ENCODE peak calls at places on chromosome 13, in eight cellular contexts. Z is stimulated activated CD8-positive, alpha-beta memory T cell treated with anti-CD3 and anti-CD28 coated beads, Interleukin-7, amount 100 ng/mL, for 1 hour; A is nephron progenitor cell; I is CD8-positive, alpha-beta T cell; N is CD8-positive, alpha-beta memory T cell; B is hippocampal formation; W is mucosa of descending colon; T is activated gamma-delta T cell treated with Interleukin-2 at 50 U/mL for 16 hours. V is an unnamed sample.
A peak's percentile ranks its signal among the peaks of the same experiment; 100 is the strongest.

GRCh38 chr13:37365496-37365895 is 233.1 kb downstream of the POSTN start:
- DNase-seq in Z (no peak), A (no peak), I (no peak), N (no peak), B (no peak), W (no peak), T (no peak), V (peak; percentile 90)

GRCh38 chr13:40170091-40170490 is 496.4 kb downstream of the FOXO1 start:
- DNase-seq in Z (no peak), A (no peak), I (no peak), N (no peak), B (no peak), W (no peak), T (no peak), V (no peak)

GRCh38 chr13:34413538-34414210 is 528.4 kb upstream of the NBEA start:
- DNase-seq in Z (no peak), A (no peak), I (no peak), N (no peak), B (no peak), W (no peak), T (no peak), V (no peak)

GRCh38 chr13:113351514-113352026 is 12.4 kb downstream of the GRTP1 start:
- DNase-seq in Z (no peak), A (no peak), I (no peak), N (no peak), B (no peak), W (no peak), T (no peak), V (no peak)

GRCh38 chr13:24074687-24075086 is 85.8 kb upstream of the SPATA13 start:
- DNase-seq in Z (no peak), A (no peak), I (no peak), N (no peak), B (peak; percentile 53), W (no peak), T (no peak), V (no peak)

GRCh38 chr13:98504371-98504963 is 72.4 kb downstream of the STK24 start:
- DNase-seq in Z (no peak), A (no peak), I (no peak), N (no peak), B (no peak), W (no peak), T (no peak), V (no peak)

GRCh38 chr13:30274083-30274482 is 33.3 kb downstream of the KATNAL1 start:
- DNase-seq in Z (no peak), A (no peak), I (no peak), N (no peak), B (no peak), W (no peak), T (no peak), V (no peak)

GRCh38 chr13:20430296-20430695 is 95.4 kb downstream of the CRYL1 start:
- DNase-seq in Z (no peak), A (no peak), I (no peak), N (no peak), B (no peak), W (no peak), T (no peak), V (no peak)

GRCh38 chr13:34358811-34359513 is 541.0 kb downstream of the RFC3 start:
- DNase-seq in Z (no peak), A (no peak), I (no peak), N (no peak), B (no peak), W (no peak), T (no peak), V (no peak)

GRCh38 chr13:87368639-87369038 is 302.5 kb upstream of the SLITRK5 start:
- DNase-seq in Z (no peak), A (no peak), I (no peak), N (no peak), B (no peak), W (no peak), T (no peak), V (no peak)

GRCh38 chr13:98443329-98443728 is 133.6 kb downstream of the STK24 start:
- DNase-seq in Z (no peak), A (no peak), I (no peak), N (no peak), B (no peak), W (no peak), T (no peak), V (no peak)

GRCh38 chr13:97307882-97308624 is 85.9 kb downstream of the MBNL2 start:
- DNase-seq in Z (no peak), A (no peak), I (no peak), N (no peak), B (peak; percentile 44), W (no peak), T (no peak), V (peak; percentile 96)

GRCh38 chr13:104014803-104015645 is 948.8 kb upstream of the SLC10A2 start:
- DNase-seq in Z (no peak), A (no peak), I (no peak), N (no peak), B (no peak), W (no peak), T (no peak), V (peak; percentile 76)

GRCh38 chr13:26599403-26599802 is 41.9 kb downstream of the WASF3 start:
- DNase-seq in Z (no peak), A (no peak), I (no peak), N (no peak), B (no peak), W (no peak), T (no peak), V (no peak)

GRCh38 chr13:100789481-100789880 is 114.9 kb upstream of the TMTC4 start:
- DNase-seq in Z (no peak), A (no peak), I (no peak), N (no peak), B (peak; percentile 85), W (no peak), T (no peak), V (peak; percentile 65)

GRCh38 chr13:53382008-53382407 is 353.4 kb downstream of the OLFM4 start:
- DNase-seq in Z (no peak), A (no peak), I (no peak), N (no peak), B (no peak), W (no peak), T (no peak), V (no peak)

GRCh38 chr13:113143466-113144254 is 14.8 kb upstream of the PROZ start:
- DNase-seq in Z (no peak), A (no peak), I (no peak), N (no peak), B (no peak), W (no peak), T (no peak), V (no peak)

GRCh38 chr13:48040059-48040458 is 2.5 kb downstream of the NUDT15 start:
- DNase-seq in Z (no peak), A (no peak), I (no peak), N (no peak), B (no peak), W (no peak), T (no peak), V (no peak)

GRCh38 chr13:24627864-24628418 is 52.3 kb upstream of the ATP12A start:
- DNase-seq in Z (no peak), A (no peak), I (no peak), N (no peak), B (no peak), W (no peak), T (no peak), V (no peak)

GRCh38 chr13:22040810-22041364 is 370.0 kb downstream of the FGF9 start:
- DNase-seq in Z (no peak), A (no peak), I (no peak), N (peak; percentile 38), B (no peak), W (peak; percentile 54), T (no peak), V (no peak)

GRCh38 chr13:37187110-37187509 is 81.6 kb upstream of the CSNK1A1L start:
- DNase-seq in Z (no peak), A (no peak), I (no peak), N (no peak), B (no peak), W (no peak), T (no peak), V (no peak)

GRCh38 chr13:98089246-98089645 is 53.6 kb upstream of the FARP1 start:
- DNase-seq in Z (no peak), A (no peak), I (no peak), N (no peak), B (no peak), W (no peak), T (no peak), V (no peak)

GRCh38 chr13:99617474-99618255 is 116.4 kb downstream of the TM9SF2 start:
- DNase-seq in Z (no peak), A (peak; percentile 62), I (peak; percentile 29), N (no peak), B (peak; percentile 70), W (no peak), T (peak; percentile 19), V (peak; percentile 48)

GRCh38 chr13:44263920-44264610 is 109.6 kb upstream of the SERP2 start:
- DNase-seq in Z (no peak), A (no peak), I (no peak), N (no peak), B (no peak), W (no peak), T (no peak), V (no peak)

GRCh38 chr13:29428310-29428991 is 167.0 kb downstream of the SLC7A1 start:
- DNase-seq in Z (no peak), A (peak; percentile 52), I (no peak), N (no peak), B (peak; percentile 20), W (no peak), T (no peak), V (no peak)

GRCh38 chr13:41610426-41610825 is 153.1 kb downstream of the RGCC start:
- DNase-seq in Z (no peak), A (no peak), I (no peak), N (no peak), B (no peak), W (no peak), T (no peak), V (no peak)

GRCh38 chr13:101127741-101128353 is 288.5 kb downstream of the NALCN start:
- DNase-seq in Z (no peak), A (peak; percentile 30), I (no peak), N (peak; percentile 12), B (peak; percentile 58), W (no peak), T (no peak), V (peak; percentile 66)

GRCh38 chr13:111318396-111318795 is 2.0 kb upstream of the TEX29 start:
- DNase-seq in Z (no peak), A (no peak), I (no peak), N (no peak), B (no peak), W (no peak), T (no peak), V (no peak)

GRCh38 chr13:110559429-110559943 is 2.0 kb downstream of the RAB20 start:
- DNase-seq in Z (no peak), A (no peak), I (no peak), N (no peak), B (no peak), W (peak; percentile 84), T (no peak), V (no peak)

GRCh38 chr13:85828094-85828684 is 29.0 kb upstream of the SLITRK6 start:
- DNase-seq in Z (no peak), A (no peak), I (no peak), N (no peak), B (peak; percentile 28), W (no peak), T (no peak), V (no peak)

GRCh38 chr13:102589291-102589822 is 7.4 kb upstream of the TPP2 start:
- DNase-seq in Z (no peak), A (no peak), I (no peak), N (no peak), B (peak; percentile 8), W (no peak), T (no peak), V (no peak)

GRCh38 chr13:87827479-87827878 is 156.3 kb downstream of the SLITRK5 start:
- DNase-seq in Z (no peak), A (no peak), I (no peak), N (no peak), B (peak; percentile 14), W (no peak), T (no peak), V (no peak)

GRCh38 chr13:31068119-31068423 is 93.6 kb downstream of the HSPH1 start:
- DNase-seq in Z (no peak), A (no peak), I (no peak), N (no peak), B (no peak), W (no peak), T (no peak), V (no peak)

GRCh38 chr13:65638572-65639168 is 1591.5 kb downstream of the PCDH9 start:
- DNase-seq in Z (no peak), A (peak; percentile 12), I (no peak), N (no peak), B (peak; percentile 8), W (no peak), T (no peak), V (peak; percentile 42)

V was measured in COLO829.